ENCODE peak calls at places on chromosomes 11 and 22, in nine cellular contexts. One of them, this sample, is unnamed.

GRCh38 chr11:11849127-11849746 is 7.5 kb downstream of the USP47 start:
- DNase-seq in HCT116: peak; percentile 44
- DNase-seq in MM.1S: peak; percentile 69
- DNase-seq in neural progenitor cell: peak; percentile 79
- DNase-seq in SK-N-SH: peak; percentile 52
- DNase-seq in PC-3: peak; percentile 75
- DNase-seq in GM23338: peak; percentile 83
- DNase-seq in OCI-LY7: peak; percentile 74
- DNase-seq in GM23248: peak; percentile 73
- DNase-seq in this sample: peak; percentile 78

GRCh38 chr11:70027451-70027850 is 50.7 kb upstream of the ANO1 start:
- DNase-seq in SK-N-SH: no peak
- DNase-seq in MM.1S: no peak
- DNase-seq in PC-3: no peak
- DNase-seq in OCI-LY7: no peak
- DNase-seq in GM23248: no peak
- DNase-seq in neural progenitor cell: no peak
- DNase-seq in HCT116: no peak
- DNase-seq in GM23338: no peak
- DNase-seq in this sample: no peak

GRCh38 chr11:125201525-125202121 is 37.1 kb downstream of the PKNOX2 start:
- DNase-seq in HCT116: no peak
- DNase-seq in OCI-LY7: no peak
- DNase-seq in SK-N-SH: no peak
- DNase-seq in GM23248: no peak
- DNase-seq in PC-3: peak; percentile 12
- DNase-seq in MM.1S: no peak
- DNase-seq in GM23338: peak; percentile 17
- DNase-seq in neural progenitor cell: peak; percentile 81
- DNase-seq in this sample: peak; percentile 40

GRCh38 chr11:34585870-34586654 is 34.8 kb upstream of the EHF start:
- DNase-seq in OCI-LY7: peak; percentile 33
- DNase-seq in neural progenitor cell: peak; percentile 66
- DNase-seq in SK-N-SH: peak; percentile 33
- DNase-seq in PC-3: peak; percentile 84
- DNase-seq in HCT116: peak; percentile 56
- DNase-seq in GM23338: peak; percentile 77
- DNase-seq in GM23248: peak; percentile 67
- DNase-seq in MM.1S: peak; percentile 55
- DNase-seq in this sample: peak; percentile 79

GRCh38 chr11:9076046-9076445 is 15.4 kb downstream of the SCUBE2 start:
- DNase-seq in MM.1S: no peak
- DNase-seq in GM23338: no peak
- DNase-seq in SK-N-SH: no peak
- DNase-seq in HCT116: no peak
- DNase-seq in PC-3: no peak
- DNase-seq in OCI-LY7: no peak
- DNase-seq in neural progenitor cell: no peak
- DNase-seq in GM23248: no peak
- DNase-seq in this sample: no peak

GRCh38 chr22:42970029-42970428 is 44.9 kb downstream of the PACSIN2 start:
- DNase-seq in neural progenitor cell: no peak
- DNase-seq in OCI-LY7: no peak
- DNase-seq in GM23338: no peak
- DNase-seq in GM23248: peak; percentile 19
- DNase-seq in PC-3: peak; percentile 69
- DNase-seq in MM.1S: no peak
- DNase-seq in HCT116: no peak
- DNase-seq in SK-N-SH: no peak
- DNase-seq in this sample: no peak

GRCh38 chr11:70456921-70457532 is 58.7 kb downstream of the CTTN start:
- DNase-seq in MM.1S: no peak
- DNase-seq in HCT116: no peak
- DNase-seq in SK-N-SH: no peak
- DNase-seq in PC-3: peak; percentile 26
- DNase-seq in GM23338: no peak
- DNase-seq in GM23248: peak; percentile 83
- DNase-seq in OCI-LY7: no peak
- DNase-seq in neural progenitor cell: no peak
- DNase-seq in this sample: no peak

GRCh38 chr11:44327730-44328691 is 18.1 kb upstream of the ALX4 start:
- DNase-seq in PC-3: no peak
- DNase-seq in GM23248: no peak
- DNase-seq in HCT116: no peak
- DNase-seq in SK-N-SH: no peak
- DNase-seq in OCI-LY7: no peak
- DNase-seq in MM.1S: no peak
- DNase-seq in neural progenitor cell: no peak
- DNase-seq in GM23338: no peak
- DNase-seq in this sample: no peak

GRCh38 chr11:65503606-65503922 is 4.7 kb downstream of the MALAT1 start:
- DNase-seq in HCT116: no peak
- DNase-seq in neural progenitor cell: no peak
- DNase-seq in OCI-LY7: no peak
- DNase-seq in GM23338: no peak
- DNase-seq in GM23248: peak; percentile 42
- DNase-seq in SK-N-SH: no peak
- DNase-seq in MM.1S: no peak
- DNase-seq in PC-3: no peak
- DNase-seq in this sample: no peak

GRCh38 chr11:76493626-76494539 is 49.1 kb downstream of the EMSY start:
- DNase-seq in HCT116: no peak
- DNase-seq in MM.1S: no peak
- DNase-seq in SK-N-SH: no peak
- DNase-seq in GM23338: no peak
- DNase-seq in PC-3: no peak
- DNase-seq in OCI-LY7: no peak
- DNase-seq in GM23248: no peak
- DNase-seq in neural progenitor cell: no peak
- DNase-seq in this sample: no peak

GRCh38 chr11:87819141-87819540 is 356.1 kb downstream of the RAB38 start:
- DNase-seq in PC-3: no peak
- DNase-seq in neural progenitor cell: no peak
- DNase-seq in GM23248: peak; percentile 20
- DNase-seq in MM.1S: no peak
- DNase-seq in OCI-LY7: no peak
- DNase-seq in GM23338: no peak
- DNase-seq in SK-N-SH: no peak
- DNase-seq in HCT116: no peak
- DNase-seq in this sample: no peak

GRCh38 chr11:62439785-62440602 is 21.2 kb downstream of the SCGB1A1 start:
- DNase-seq in MM.1S: no peak
- DNase-seq in SK-N-SH: peak; percentile 37
- DNase-seq in GM23338: no peak
- DNase-seq in GM23248: peak; percentile 83
- DNase-seq in PC-3: peak; percentile 56
- DNase-seq in HCT116: no peak
- DNase-seq in neural progenitor cell: no peak
- DNase-seq in OCI-LY7: no peak
- DNase-seq in this sample: no peak

GRCh38 chr11:31720666-31721199 is 90.4 kb downstream of the PAX6 start:
- DNase-seq in MM.1S: no peak
- DNase-seq in GM23338: no peak
- DNase-seq in OCI-LY7: no peak
- DNase-seq in neural progenitor cell: no peak
- DNase-seq in GM23248: no peak
- DNase-seq in SK-N-SH: no peak
- DNase-seq in PC-3: no peak
- DNase-seq in HCT116: no peak
- DNase-seq in this sample: no peak

GRCh38 chr11:62005231-62005661 is 37.8 kb upstream of the FTH1 start:
- DNase-seq in OCI-LY7: no peak
- DNase-seq in HCT116: no peak
- DNase-seq in SK-N-SH: no peak
- DNase-seq in GM23338: no peak
- DNase-seq in PC-3: no peak
- DNase-seq in MM.1S: no peak
- DNase-seq in GM23248: peak; percentile 19
- DNase-seq in neural progenitor cell: no peak
- DNase-seq in this sample: no peak

GRCh38 chr22:20033045-20033706 is 12.3 kb downstream of the TANGO2 start:
- DNase-seq in neural progenitor cell: no peak
- DNase-seq in GM23248: no peak
- DNase-seq in HCT116: no peak
- DNase-seq in MM.1S: no peak
- DNase-seq in OCI-LY7: no peak
- DNase-seq in GM23338: no peak
- DNase-seq in PC-3: no peak
- DNase-seq in SK-N-SH: peak; percentile 70
- DNase-seq in this sample: no peak

GRCh38 chr11:78883506-78883905 is 308.8 kb upstream of the NARS2 start:
- DNase-seq in GM23248: no peak
- DNase-seq in HCT116: no peak
- DNase-seq in MM.1S: no peak
- DNase-seq in neural progenitor cell: no peak
- DNase-seq in SK-N-SH: no peak
- DNase-seq in OCI-LY7: no peak
- DNase-seq in GM23338: no peak
- DNase-seq in PC-3: no peak
- DNase-seq in this sample: no peak

GRCh38 chr22:36360871-36361383 is 26.8 kb downstream of the MYH9 start:
- DNase-seq in SK-N-SH: no peak
- DNase-seq in MM.1S: no peak
- DNase-seq in PC-3: no peak
- DNase-seq in GM23338: peak; percentile 56
- DNase-seq in GM23248: no peak
- DNase-seq in OCI-LY7: no peak
- DNase-seq in HCT116: no peak
- DNase-seq in neural progenitor cell: no peak
- DNase-seq in this sample: peak; percentile 66

GRCh38 chr11:128961645-128962044 is 19.0 kb upstream of the TP53AIP1 start:
- DNase-seq in SK-N-SH: no peak
- DNase-seq in HCT116: no peak
- DNase-seq in GM23338: no peak
- DNase-seq in MM.1S: peak; percentile 4
- DNase-seq in PC-3: no peak
- DNase-seq in neural progenitor cell: no peak
- DNase-seq in GM23248: no peak
- DNase-seq in OCI-LY7: no peak
- DNase-seq in this sample: no peak

GRCh38 chr11:128497057-128497957 is 90.1 kb downstream of the ETS1 start:
- DNase-seq in GM23338: no peak
- DNase-seq in neural progenitor cell: no peak
- DNase-seq in GM23248: peak; percentile 97
- DNase-seq in MM.1S: no peak
- DNase-seq in OCI-LY7: no peak
- DNase-seq in HCT116: peak; percentile 83
- DNase-seq in SK-N-SH: peak; percentile 57
- DNase-seq in PC-3: peak; percentile 97
- DNase-seq in this sample: peak; percentile 73

GRCh38 chr11:20068691-20069090 is 91.6 kb downstream of the DBX1 start:
- DNase-seq in PC-3: no peak
- DNase-seq in neural progenitor cell: no peak
- DNase-seq in OCI-LY7: no peak
- DNase-seq in MM.1S: no peak
- DNase-seq in SK-N-SH: no peak
- DNase-seq in HCT116: no peak
- DNase-seq in GM23248: no peak
- DNase-seq in GM23338: no peak
- DNase-seq in this sample: no peak

GRCh38 chr22:34877506-34877905 is 188.5 kb upstream of the ISX start:
- DNase-seq in PC-3: no peak
- DNase-seq in HCT116: no peak
- DNase-seq in SK-N-SH: no peak
- DNase-seq in neural progenitor cell: no peak
- DNase-seq in MM.1S: no peak
- DNase-seq in GM23338: no peak
- DNase-seq in GM23248: no peak
- DNase-seq in OCI-LY7: no peak
- DNase-seq in this sample: no peak
- TF ChIP-seq EZH2phosphoT487 in PC-3: no peak
- TF ChIP-seq EZH2phosphoT487 in HCT116: no peak
- TF ChIP-seq EZH2phosphoT487 in SK-N-SH: no peak
- TF ChIP-seq EZH2phosphoT487 in neural progenitor cell: no peak
- TF ChIP-seq EZH2phosphoT487 in MM.1S: no peak
- TF ChIP-seq EZH2phosphoT487 in GM23338: no peak
- TF ChIP-seq EZH2phosphoT487 in GM23248: no peak
- TF ChIP-seq EZH2phosphoT487 in OCI-LY7: no peak
- TF ChIP-seq EZH2phosphoT487 in this sample: no peak

GRCh38 chr11:83970061-83970671 is 684.0 kb upstream of the CCDC90B start:
- DNase-seq in SK-N-SH: no peak
- DNase-seq in PC-3: no peak
- DNase-seq in OCI-LY7: no peak
- DNase-seq in HCT116: no peak
- DNase-seq in neural progenitor cell: no peak
- DNase-seq in GM23338: no peak
- DNase-seq in MM.1S: no peak
- DNase-seq in GM23248: no peak
- DNase-seq in this sample: no peak
- TF ChIP-seq EZH2phosphoT487 in SK-N-SH: no peak
- TF ChIP-seq EZH2phosphoT487 in PC-3: no peak
- TF ChIP-seq EZH2phosphoT487 in OCI-LY7: no peak
- TF ChIP-seq EZH2phosphoT487 in HCT116: no peak
- TF ChIP-seq EZH2phosphoT487 in neural progenitor cell: no peak
- TF ChIP-seq EZH2phosphoT487 in GM23338: no peak
- TF ChIP-seq EZH2phosphoT487 in MM.1S: no peak
- TF ChIP-seq EZH2phosphoT487 in GM23248: no peak
- TF ChIP-seq EZH2phosphoT487 in this sample: no peak

DNA sequence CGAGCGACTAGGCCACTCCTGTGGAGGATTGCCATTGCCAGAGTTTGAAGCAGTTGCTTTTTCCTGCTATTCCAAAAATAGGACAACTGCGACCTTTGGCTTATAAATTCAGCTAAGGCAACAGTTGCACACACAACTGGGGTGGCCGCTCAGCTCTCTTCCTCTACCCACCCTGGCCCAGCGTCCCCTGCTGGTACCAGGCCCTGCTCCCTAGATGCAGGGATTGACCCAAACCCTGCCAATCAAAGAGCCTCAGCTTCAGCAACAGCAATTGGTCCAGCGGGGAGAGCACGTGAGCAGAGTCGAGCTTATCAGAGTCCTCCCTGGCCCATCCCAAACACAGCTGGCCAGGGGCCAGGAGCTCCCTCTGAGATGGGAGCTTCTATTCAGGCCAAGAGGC is 22.0 kb upstream of the CABP2 start:
- DNase-seq in SK-N-SH: no peak
- DNase-seq in OCI-LY7: no peak
- DNase-seq in HCT116: no peak
- DNase-seq in MM.1S: no peak
- DNase-seq in neural progenitor cell: peak; percentile 60
- DNase-seq in PC-3: no peak
- DNase-seq in GM23338: peak; percentile 70
- DNase-seq in GM23248: no peak
- DNase-seq in this sample: no peak
- TF ChIP-seq EZH2phosphoT487 in SK-N-SH: no peak
- TF ChIP-seq EZH2phosphoT487 in OCI-LY7: no peak
- TF ChIP-seq EZH2phosphoT487 in HCT116: no peak
- TF ChIP-seq EZH2phosphoT487 in MM.1S: no peak
- TF ChIP-seq EZH2phosphoT487 in neural progenitor cell: no peak
- TF ChIP-seq EZH2phosphoT487 in PC-3: no peak
- TF ChIP-seq EZH2phosphoT487 in GM23338: no peak
- TF ChIP-seq EZH2phosphoT487 in GM23248: no peak
- TF ChIP-seq EZH2phosphoT487 in this sample: no peak

GRCh38 chr22:46747646-46748045 is 9.6 kb upstream of the CERK start:
- DNase-seq in GM23338: no peak
- DNase-seq in SK-N-SH: no peak
- DNase-seq in GM23248: no peak
- DNase-seq in PC-3: no peak
- DNase-seq in neural progenitor cell: no peak
- DNase-seq in HCT116: no peak
- DNase-seq in OCI-LY7: no peak
- DNase-seq in MM.1S: no peak
- DNase-seq in this sample: no peak
- TF ChIP-seq EZH2phosphoT487 in GM23338: no peak
- TF ChIP-seq EZH2phosphoT487 in SK-N-SH: no peak
- TF ChIP-seq EZH2phosphoT487 in GM23248: no peak
- TF ChIP-seq EZH2phosphoT487 in PC-3: no peak
- TF ChIP-seq EZH2phosphoT487 in neural progenitor cell: no peak
- TF ChIP-seq EZH2phosphoT487 in HCT116: no peak
- TF ChIP-seq EZH2phosphoT487 in OCI-LY7: no peak
- TF ChIP-seq EZH2phosphoT487 in MM.1S: no peak
- TF ChIP-seq EZH2phosphoT487 in this sample: no peak